ENCODE peak calls at places on chromosomes 1 and 21, in four cellular contexts. W is psoas muscle, Q is small intestine, U is GM19239. Y is an unnamed sample.

GRCh38 chr1:61332196-61332753 is 249.9 kb downstream of the NFIA start:
- DNase-seq in U (peak), Q (no peak), W (no peak), Y (no peak)

GRCh38 chr1:220928320-220928719 is 49.1 kb downstream of the HLX start:
- DNase-seq in U (no peak), W (no peak), Q (no peak), Y (no peak)

GRCh38 chr1:230169454-230170152 is 102.6 kb downstream of the GALNT2 start:
- DNase-seq in W (no peak), Q (peak), U (no peak), Y (no peak)

GRCh38 chr21:43979654-43980053 is 32.5 kb upstream of the TRAPPC10 start:
- DNase-seq in W (no peak), U (no peak), Q (no peak), Y (no peak)

GRCh38 chr1:31666290-31666963 is 21.8 kb upstream of the PEF1 start:
- DNase-seq in W (no peak), Q (peak), U (no peak), Y (no peak)

GRCh38 chr1:237043846-237044636 is 2.1 kb downstream of the RYR2 start:
- DNase-seq in W (no peak), U (no peak), Q (no peak), Y (no peak)

GRCh38 chr1:4611708-4612349 is 42.6 kb upstream of the AJAP1 start:
- DNase-seq in Q (no peak), U (no peak), W (peak), Y (peak)

GRCh38 chr1:22972760-22973159 is at the start of gene LACTBL1:
- DNase-seq in U (no peak), Q (no peak), W (no peak), Y (no peak)

GRCh38 chr1:53244126-53244525 is 5.8 kb upstream of the MAGOH start:
- DNase-seq in U (no peak), Q (no peak), W (no peak), Y (no peak)

GRCh38 chr1:86998280-86998679 is 83.8 kb downstream of the HS2ST1 start:
- DNase-seq in W (no peak), Q (no peak), U (no peak), Y (no peak)

GRCh38 chr1:37471345-37472231 is 2.8 kb upstream of the ZC3H12A start:
- DNase-seq in W (peak), U (no peak), Q (peak), Y (peak)

GRCh38 chr1:236502579-236502971 is 21.2 kb upstream of the LGALS8 start:
- DNase-seq in W (no peak), U (no peak), Q (no peak), Y (no peak)

GRCh38 chr1:55938376-55938850 is 641.0 kb downstream of the PLPP3 start:
- DNase-seq in Q (no peak), U (no peak), W (no peak), Y (no peak)

GRCh38 chr21:42534361-42534900 is 20.8 kb downstream of the SLC37A1 start:
- DNase-seq in Q (peak), W (peak), U (no peak), Y (peak)

GRCh38 chr1:111971396-111971795 is 18.1 kb downstream of the KCND3 start:
- DNase-seq in Q (no peak), U (no peak), W (no peak), Y (no peak)

GRCh38 chr1:29324771-29325351 is 88.5 kb downstream of the PTPRU start:
- DNase-seq in U (no peak), Q (peak), W (no peak), Y (no peak)

GRCh38 chr1:29397256-29397590 is 160.9 kb downstream of the PTPRU start:
- DNase-seq in U (no peak), Q (no peak), W (no peak), Y (no peak)

GRCh38 chr21:35323947-35324346 is 274.8 kb upstream of the RUNX1 start:
- DNase-seq in Q (no peak), U (no peak), W (no peak), Y (no peak)

GRCh38 chr1:202821467-202821866 is 10.7 kb downstream of the PCAT6 start:
- DNase-seq in Q (no peak), W (no peak), U (no peak), Y (no peak)

GRCh38 chr1:198528376-198528775 is 12.1 kb downstream of the ATP6V1G3 start:
- DNase-seq in Q (no peak), W (no peak), U (no peak), Y (no peak)

GRCh38 chr1:89945852-89946476 is 48.9 kb upstream of the ZNF326 start:
- DNase-seq in W (no peak), Q (no peak), U (no peak), Y (no peak)

GRCh38 chr21:46061950-46062349 is 36.0 kb upstream of the COL6A2 start:
- DNase-seq in U (no peak), Q (no peak), W (no peak), Y (no peak)

GRCh38 chr21:42375966-42376337 is 9.6 kb upstream of the TFF1 start:
- DNase-seq in W (no peak), Q (no peak), U (no peak), Y (no peak)

GRCh38 chr1:55955237-55955636 is 624.1 kb downstream of the PLPP3 start:
- DNase-seq in Q (no peak), W (no peak), U (no peak), Y (no peak)

GRCh38 chr1:54254055-54254454 is 54.1 kb downstream of the MRPL37 start:
- DNase-seq in W (peak), U (no peak), Q (no peak), Y (peak)

GRCh38 chr1:118871510-118872240 is 116.5 kb downstream of the TBX15 start:
- DNase-seq in U (no peak), W (no peak), Q (no peak), Y (no peak)

Y was measured in BE2C.